ENCODE peak calls at places on chromosomes 7 and 10, in nine cellular contexts. W is BJ, D is breast epithelium, I is choroid plexus epithelial cell, H is AG04450, Y is hepatocyte, Z is prostate gland, U is tibial nerve, Q is neural progenitor cell. O is an unnamed sample.

GRCh38 chr7:90384433-90384832 is 18.8 kb upstream of the CLDN12 start:
- DNase-seq in W (no peak), D (no peak), I (no peak), H (no peak), Y (no peak), Z (no peak), U (no peak), Q (no peak), O (no peak)

GRCh38 chr7:148987010-148987750 is 41.1 kb downstream of the PDIA4 start:
- DNase-seq in W (peak; percentile 50), D (peak; percentile 80), I (peak; percentile 92), H (peak; percentile 72), Y (peak; percentile 93), Z (peak; percentile 89), U (peak; percentile 45), Q (peak; percentile 95), O (peak; percentile 93)

GRCh38 chr10:27822286-27822685 is 76.7 kb upstream of the MKX start:
- DNase-seq in W (peak; percentile 87), D (no peak), I (peak; percentile 2), H (peak; percentile 3), Y (peak; percentile 10), Z (no peak), U (no peak), Q (no peak), O (no peak)

GRCh38 chr7:51067757-51068156 is 248.9 kb downstream of the COBL start:
- DNase-seq in W (peak; percentile 14), D (peak; percentile 56), I (peak; percentile 88), H (peak; percentile 45), Y (peak; percentile 80), Z (peak; percentile 53), U (peak; percentile 60), Q (peak; percentile 83), O (peak; percentile 86)

GRCh38 chr7:55533050-55533728 is 39.1 kb downstream of the VOPP1 start:
- DNase-seq in W (no peak), D (no peak), I (peak; percentile 54), H (no peak), Y (no peak), Z (no peak), U (no peak), Q (no peak), O (no peak)

GRCh38 chr7:107016312-107016711 is 28.2 kb upstream of the PRKAR2B start:
- DNase-seq in W (no peak), D (no peak), I (no peak), H (no peak), Y (no peak), Z (no peak), U (no peak), Q (no peak), O (no peak)

GRCh38 chr7:146126767-146127509 is 10.3 kb downstream of the CNTNAP2 start:
- DNase-seq in W (no peak), D (no peak), I (no peak), H (no peak), Y (no peak), Z (no peak), U (no peak), Q (no peak), O (no peak)

GRCh38 chr7:18573410-18574234 is 78.1 kb downstream of the HDAC9 start:
- DNase-seq in W (no peak), D (no peak), I (no peak), H (no peak), Y (no peak), Z (no peak), U (no peak), Q (no peak), O (no peak)

GRCh38 chr7:13989138-13989943 is at the start of gene ETV1:
- DNase-seq in W (no peak), D (peak; percentile 54), I (peak; percentile 86), H (no peak), Y (peak; percentile 78), Z (peak; percentile 46), U (peak; percentile 51), Q (peak; percentile 96), O (peak; percentile 82)

GRCh38 chr10:132642732-132643008 is 105.1 kb downstream of the INPP5A start:
- DNase-seq in W (no peak), D (no peak), I (no peak), H (no peak), Y (no peak), Z (no peak), U (no peak), Q (no peak), O (no peak)

GRCh38 chr7:33711231-33712019 is 193.9 kb upstream of the BMPER start:
- DNase-seq in W (no peak), D (no peak), I (no peak), H (no peak), Y (no peak), Z (no peak), U (no peak), Q (no peak), O (no peak)

GRCh38 chr7:87451187-87451586 is 24.3 kb downstream of the ABCB4 start:
- DNase-seq in W (no peak), D (no peak), I (no peak), H (no peak), Y (no peak), Z (no peak), U (no peak), Q (no peak), O (no peak)

GRCh38 chr7:78437118-78437517 is 638.5 kb downstream of the PHTF2 start:
- DNase-seq in W (peak; percentile 29), D (no peak), I (peak; percentile 8), H (peak; percentile 46), Y (no peak), Z (no peak), U (no peak), Q (no peak), O (no peak)

GRCh38 chr10:6877351-6878066 is 297.4 kb upstream of the PRKCQ start:
- DNase-seq in W (no peak), D (no peak), I (no peak), H (no peak), Y (no peak), Z (no peak), U (no peak), Q (no peak), O (no peak)

GRCh38 chr7:126065766-126066165 is 1136.1 kb upstream of the POT1 start:
- DNase-seq in W (no peak), D (no peak), I (no peak), H (no peak), Y (no peak), Z (no peak), U (no peak), Q (no peak), O (no peak)

GRCh38 chr10:46530249-46531186 is 25.9 kb downstream of the GPRIN2 start:
- DNase-seq in W (peak; percentile 97), D (no peak), I (peak; percentile 100), H (no peak), Y (peak; percentile 85), Z (no peak), U (no peak), Q (no peak), O (no peak)

GRCh38 chr10:21919906-21920305 is 83.6 kb downstream of the DNAJC1 start:
- DNase-seq in W (no peak), D (no peak), I (peak; percentile 25), H (no peak), Y (no peak), Z (no peak), U (no peak), Q (no peak), O (no peak)

GRCh38 chr7:157235357-157236018 is 96.8 kb downstream of the UBE3C start:
- DNase-seq in W (no peak), D (no peak), I (peak; percentile 66), H (no peak), Y (no peak), Z (no peak), U (no peak), Q (no peak), O (no peak)

GRCh38 chr7:139725843-139726484 is 51.8 kb downstream of the HIPK2 start:
- DNase-seq in W (no peak), D (no peak), I (no peak), H (no peak), Y (no peak), Z (no peak), U (no peak), Q (no peak), O (no peak)
- H3K4me3 ChIP-seq in W (no peak overlapping the region), D (no peak overlapping the region), I (no peak overlapping the region), H (no peak overlapping the region), Y (no peak overlapping the region), Z (no peak overlapping the region), U (no peak overlapping the region), Q (no peak overlapping the region), O (no peak overlapping the region)

GRCh38 chr10:110268442-110268841 is 36.3 kb downstream of the SMNDC1 start:
- DNase-seq in W (no peak), D (no peak), I (no peak), H (no peak), Y (no peak), Z (no peak), U (no peak), Q (no peak), O (peak; percentile 41)
- TF ChIP-seq CTCF in W (no peak), D (no peak), I (no peak), H (no peak), Y (no peak), Z (no peak), U (no peak), Q (no peak), O (no peak)

DNA sequence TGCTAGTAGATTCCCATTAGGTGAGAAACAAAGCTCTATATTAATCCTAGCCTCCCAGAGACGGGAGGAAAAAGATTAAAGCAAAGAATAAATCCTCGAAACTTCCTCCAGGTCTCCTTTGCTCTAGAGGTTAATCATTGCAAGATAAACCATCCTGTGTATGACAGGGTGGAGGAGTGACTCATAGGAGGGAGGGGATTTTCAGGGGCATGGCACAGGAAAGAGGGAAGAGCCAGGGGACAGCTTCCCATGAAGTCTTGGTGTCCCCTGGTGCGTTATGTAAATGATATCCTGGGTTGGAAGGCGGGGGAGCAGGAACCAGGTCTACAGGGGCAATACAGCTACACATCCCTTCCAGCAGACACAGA is 780 bp downstream of the CYP3A5 start:
- DNase-seq in W (no peak), D (no peak), I (peak; percentile 13), H (no peak), Y (peak; percentile 77), Z (peak; percentile 20), U (no peak), Q (no peak), O (no peak)
- H3K4me3 ChIP-seq in W (no peak overlapping the region), D (no peak overlapping the region), I (no peak overlapping the region), H (no peak overlapping the region), Y (no peak overlapping the region), Z (peak overlapping the region; percentile 26), U (no peak overlapping the region), Q (no peak overlapping the region), O (no peak overlapping the region)

GRCh38 chr7:29857654-29858053 is 51.3 kb downstream of the WIPF3 start:
- DNase-seq in W (no peak), D (no peak), I (no peak), H (no peak), Y (no peak), Z (no peak), U (no peak), Q (no peak), O (no peak)

GRCh38 chr7:29858080-29858951 is 52.0 kb downstream of the WIPF3 start:
- DNase-seq in W (no peak), D (no peak), I (no peak), H (no peak), Y (no peak), Z (no peak), U (no peak), Q (no peak), O (no peak)

GRCh38 chr7:29854257-29854938 is 48.1 kb downstream of the WIPF3 start:
- DNase-seq in W (no peak), D (no peak), I (peak; percentile 19), H (no peak), Y (peak; percentile 71), Z (no peak), U (no peak), Q (no peak), O (no peak)

GRCh38 chr7:29859491-29860180 is 53.3 kb downstream of the WIPF3 start:
- DNase-seq in W (no peak), D (no peak), I (no peak), H (no peak), Y (no peak), Z (no peak), U (no peak), Q (no peak), O (peak; percentile 40)

GRCh38 chr7:29859089-29859488 is 52.8 kb downstream of the WIPF3 start:
- DNase-seq in W (no peak), D (no peak), I (no peak), H (no peak), Y (no peak), Z (no peak), U (no peak), Q (no peak), O (no peak)
- TF ChIP-seq CTCF in W (no peak), D (no peak), I (no peak), H (no peak), Y (no peak), Z (no peak), U (no peak), Q (no peak), O (no peak)

O was measured in testis.